ENCODE peak calls at places on chromosomes 13 and 19, in four cellular contexts. K is tibial artery, U is left ventricle myocardium inferior, P is uterus. G is an unnamed sample.

GRCh38 chr13:62113145-62113544 is 697.5 kb upstream of the PCDH20 start:
- DNase-seq in K (no peak), U (no peak), P (no peak), G (no peak)

GRCh38 chr19:3407556-3408516 is 41.5 kb downstream of the NFIC start:
- DNase-seq in K (peak; percentile 87), U (peak; percentile 65), P (peak; percentile 65), G (no peak)

GRCh38 chr13:66234159-66234558 is 996.0 kb downstream of the PCDH9 start:
- DNase-seq in K (no peak), U (no peak), P (no peak), G (no peak)

GRCh38 chr13:36493046-36493445 is 60.8 kb downstream of the CCNA1 start:
- DNase-seq in K (no peak), U (no peak), P (no peak), G (no peak)

GRCh38 chr19:2567580-2567979 is 91.7 kb downstream of the GADD45B start:
- DNase-seq in K (peak; percentile 86), U (peak; percentile 77), P (no peak), G (peak; percentile 87)

GRCh38 chr19:36417752-36418286 is 625 bp downstream of the ZFP82 start:
- DNase-seq in K (no peak), U (no peak), P (no peak), G (no peak)

GRCh38 chr13:21402586-21403307 is 56.4 kb downstream of the ZDHHC20 start:
- DNase-seq in K (no peak), U (no peak), P (no peak), G (no peak)

GRCh38 chr13:32496574-32497160 is 41.9 kb downstream of the N4BP2L2 start:
- DNase-seq in K (no peak), U (no peak), P (no peak), G (no peak)

GRCh38 chr19:2064395-2064787 is 13.3 kb upstream of the MKNK2 start:
- DNase-seq in K (no peak), U (no peak), P (no peak), G (no peak)

GRCh38 chr19:44816301-44816700 is 7.4 kb downstream of the BCAM start:
- DNase-seq in K (no peak), U (no peak), P (no peak), G (no peak)

GRCh38 chr13:106350208-106350607 is 185.3 kb downstream of the EFNB2 start:
- DNase-seq in K (no peak), U (no peak), P (no peak), G (peak; percentile 57)

GRCh38 chr13:61128850-61129645 is 286.6 kb downstream of the PCDH20 start:
- DNase-seq in K (no peak), U (no peak), P (no peak), G (no peak)

GRCh38 chr13:73697166-73697565 is 437.0 kb downstream of the KLF12 start:
- DNase-seq in K (no peak), U (no peak), P (no peak), G (no peak)

GRCh38 chr13:41597348-41598041 is 140.1 kb downstream of the RGCC start:
- DNase-seq in K (no peak), U (no peak), P (no peak), G (no peak)

GRCh38 chr19:38629568-38629967 is 10.6 kb downstream of the EIF3K start:
- DNase-seq in K (no peak), U (no peak), P (no peak), G (no peak)

GRCh38 chr19:39823693-39824092 is 10.3 kb downstream of the DYRK1B start:
- DNase-seq in K (no peak), U (no peak), P (no peak), G (no peak)

GRCh38 chr13:36639610-36640009 is 34.2 kb upstream of the SERTM1 start:
- DNase-seq in K (no peak), U (no peak), P (no peak), G (no peak)

GRCh38 chr13:29523199-29523931 is 72.1 kb downstream of the SLC7A1 start:
- DNase-seq in K (peak; percentile 86), U (peak; percentile 45), P (no peak), G (no peak)

GRCh38 chr13:42996584-42996983 is 4.5 kb upstream of the EPSTI1 start:
- DNase-seq in K (no peak), U (no peak), P (no peak), G (no peak)

GRCh38 chr19:38245826-38246498 is 10.2 kb downstream of the PPP1R14A start:
- DNase-seq in K (peak; percentile 85), U (peak; percentile 45), P (no peak), G (no peak)

GRCh38 chr13:62250501-62251175 is 835.0 kb upstream of the PCDH20 start:
- DNase-seq in K (no peak), U (no peak), P (no peak), G (no peak)

GRCh38 chr13:39894586-39894985 is 239.1 kb downstream of the COG6 start:
- DNase-seq in K (no peak), U (no peak), P (no peak), G (no peak)

GRCh38 chr13:73273737-73274136 is 214.9 kb downstream of the KLF5 start:
- DNase-seq in K (no peak), U (no peak), P (no peak), G (no peak)

GRCh38 chr13:40595693-40596092 is 70.7 kb downstream of the FOXO1 start:
- DNase-seq in K (no peak), U (no peak), P (no peak), G (no peak)

GRCh38 chr19:46491975-46492682 is 3.5 kb downstream of the PNMA8B start:
- DNase-seq in K (no peak), U (no peak), P (no peak), G (no peak)

GRCh38 chr13:86446311-86446710 is 647.1 kb upstream of the SLITRK6 start:
- DNase-seq in K (no peak), U (no peak), P (no peak), G (no peak)

GRCh38 chr19:12664406-12665280 is 1.9 kb downstream of the MAN2B1 start:
- DNase-seq in K (no peak), U (no peak), P (no peak), G (no peak)

GRCh38 chr13:106528711-106529414 is 6.6 kb downstream of the EFNB2 start:
- DNase-seq in K (no peak), U (no peak), P (no peak), G (no peak)

GRCh38 chr19:53868091-53868891 is 608 bp downstream of the MYADM start:
- DNase-seq in K (peak; percentile 80), U (peak; percentile 64), P (peak; percentile 61), G (peak; percentile 83)

GRCh38 chr13:27573265-27573664 is 47.1 kb downstream of the LNX2 start:
- DNase-seq in K (no peak), U (no peak), P (no peak), G (no peak)

GRCh38 chr13:22107549-22107948 is 436.7 kb downstream of the FGF9 start:
- DNase-seq in K (no peak), U (no peak), P (no peak), G (no peak)

DNA sequence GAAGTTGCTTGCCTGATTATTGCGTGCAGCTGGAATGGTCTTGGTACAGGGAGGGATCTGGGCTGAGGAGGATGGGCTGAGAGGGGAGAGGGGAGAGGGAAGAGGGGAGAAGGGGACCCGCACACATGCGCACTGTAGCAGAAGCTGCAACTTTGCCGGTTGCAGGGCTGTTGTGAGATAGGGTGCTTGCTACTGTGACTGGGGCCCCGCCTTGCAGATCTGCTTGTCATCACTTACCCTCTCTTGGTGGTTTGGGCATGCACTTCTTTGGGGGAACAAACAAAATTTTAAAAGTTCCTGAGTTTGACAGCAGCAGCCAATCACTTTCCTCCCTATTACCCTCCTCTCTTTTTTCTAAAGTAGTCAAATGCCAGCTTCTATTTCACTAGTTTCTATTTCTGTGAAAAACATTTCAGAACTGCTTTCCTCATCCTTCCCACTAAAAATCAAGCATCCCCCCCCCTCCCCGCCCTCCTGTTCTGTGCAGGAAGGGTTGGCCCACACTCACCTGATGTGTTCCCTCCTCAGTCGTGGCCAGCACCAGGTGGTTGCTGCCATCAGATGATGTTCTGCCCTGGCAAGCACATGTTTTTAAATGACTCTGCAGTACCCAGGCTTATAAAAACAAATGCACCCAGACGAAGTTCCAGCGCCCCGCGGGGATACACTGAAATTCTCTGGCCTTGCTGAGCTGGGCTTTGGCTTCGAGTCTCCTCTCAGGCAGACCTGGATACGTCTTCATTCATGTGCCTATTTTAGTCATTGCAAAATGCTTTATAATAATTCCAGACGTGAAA is 316.5 kb downstream of the DLEU7 start:
- DNase-seq in K (peak; percentile 74), U (no peak), P (no peak), G (no peak)
- TF ChIP-seq CTCF in K (no peak), U (no peak), P (no peak), G (no peak)

DNA sequence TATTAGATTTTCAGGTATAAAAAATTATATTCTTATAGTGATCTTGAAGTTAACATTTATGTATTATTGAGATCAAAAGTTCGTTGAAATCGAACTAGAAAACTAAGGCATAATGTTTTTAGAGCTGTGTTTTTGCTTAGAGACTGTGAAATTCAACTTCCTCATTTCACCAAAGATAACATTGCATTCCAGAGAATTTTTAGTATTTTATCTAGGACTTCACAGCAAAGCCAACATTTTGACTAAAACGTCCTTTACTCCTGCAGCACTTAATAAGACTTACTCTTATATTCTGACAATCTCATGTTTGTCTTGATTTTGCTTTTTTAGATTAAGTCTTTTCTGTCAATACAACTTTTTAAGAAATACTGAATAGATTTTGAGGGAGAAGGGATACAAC is 4.8 kb downstream of the KCTD4 start:
- DNase-seq in K (no peak), U (no peak), P (no peak), G (no peak)
- H3K4me1 ChIP-seq in K (no peaks in the 10 kb centered on the region), U (peaks cover 25% of the 10 kb centered on the region), P (no peaks in the 10 kb centered on the region), G (peaks cover 9% of the 10 kb centered on the region)

GRCh38 chr19:17323973-17324327 is 10.7 kb downstream of the ANO8 start:
- DNase-seq in K (no peak), U (no peak), P (no peak), G (peak; percentile 70)
- TF ChIP-seq CTCF in K (no peak), U (no peak), P (no peak), G (no peak)

GRCh38 chr19:6777434-6777833 is 4.9 kb downstream of the VAV1 start:
- DNase-seq in K (no peak), U (no peak), P (no peak), G (no peak)

GRCh38 chr19:6778386-6778785 is 5.9 kb downstream of the VAV1 start:
- DNase-seq in K (no peak), U (no peak), P (no peak), G (no peak)

GRCh38 chr19:6779204-6779603 is 6.7 kb downstream of the VAV1 start:
- DNase-seq in K (no peak), U (no peak), P (no peak), G (no peak)

GRCh38 chr19:6774821-6775707 is 2.6 kb downstream of the VAV1 start:
- DNase-seq in K (no peak), U (no peak), P (no peak), G (no peak)

GRCh38 chr19:6776999-6777398 is 4.5 kb downstream of the VAV1 start:
- DNase-seq in K (no peak), U (no peak), P (no peak), G (no peak)
- H3K4me1 ChIP-seq in K (no peaks in the 10 kb centered on the region), U (peaks cover 4% of the 10 kb centered on the region), P (no peaks in the 10 kb centered on the region), G (peaks cover 20% of the 10 kb centered on the region)

DNA sequence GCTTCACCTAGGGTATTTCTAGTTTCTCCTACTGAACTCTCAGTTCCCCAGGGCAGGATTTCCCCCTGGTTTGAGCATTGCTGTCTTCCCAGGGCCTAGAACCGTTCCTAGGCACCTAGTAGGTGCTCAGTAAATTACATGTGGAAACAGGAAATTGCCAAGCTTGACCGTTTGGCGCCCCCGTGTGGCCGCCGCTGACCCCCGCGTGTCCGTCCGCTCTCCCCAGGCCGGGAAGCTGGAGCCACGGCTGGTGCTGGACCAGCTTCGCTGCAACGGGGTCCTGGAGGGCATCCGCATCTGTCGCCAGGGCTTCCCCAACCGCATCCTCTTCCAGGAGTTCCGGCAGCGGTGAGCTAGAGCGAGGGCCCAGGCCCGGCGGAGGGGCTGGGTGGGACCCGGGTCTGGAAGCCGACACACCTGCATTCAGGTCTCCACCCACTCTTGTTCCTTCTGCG is 55.5 kb downstream of the MYH14 start:
- DNase-seq in K (no peak), U (no peak), P (no peak), G (no peak)
- TF ChIP-seq CTCF in K (peak; percentile 11), U (peak; percentile 59), P (no peak), G (peak; percentile 59)

GRCh38 chr13:114111577-114111976 is 20.8 kb downstream of the RASA3 start:
- DNase-seq in K (peak; percentile 24), U (no peak), P (peak; percentile 6), G (no peak)
- H3K4me1 ChIP-seq in K (no peaks in the 10 kb centered on the region), U (peaks cover 42% of the 10 kb centered on the region), P (no peaks in the 10 kb centered on the region), G (peaks cover 46% of the 10 kb centered on the region)

G was measured in lower lobe of right lung.